ENCODE peak calls at places on chromosomes 16 and 17, in eight cellular contexts. B is left cardiac atrium; N is activated naive CD4-positive, alpha-beta T cell; Q is MCF 10A; U is effector CD8-positive, alpha-beta T cell; V is heart left ventricle; D is 8988T; M is neural progenitor cell. E is an unnamed sample.

GRCh38 chr16:87173294-87173883 is 143.8 kb downstream of the C16orf95 start:
- DNase-seq in B (no peak), N (no peak), Q (no peak), U (no peak), V (no peak), D (no peak), M (no peak), E (no peak)

GRCh38 chr17:14871921-14872320 is 393.2 kb downstream of the PMP22 start:
- DNase-seq in B (no peak), N (no peak), Q (peak), U (no peak), V (no peak), D (no peak), M (no peak), E (no peak)

GRCh38 chr17:38706625-38707298 is 1.7 kb downstream of the MLLT6 start:
- DNase-seq in B (peak), N (no peak), Q (peak), U (peak), V (no peak), D (no peak), M (peak), E (peak)

GRCh38 chr17:48593840-48594411 is 347 bp upstream of the HOXB5 start:
- DNase-seq in B (peak), N (peak), Q (peak), U (peak), V (peak), D (peak), M (peak), E (peak)

GRCh38 chr17:27496501-27496943 is 40.3 kb downstream of the KSR1 start:
- DNase-seq in B (no peak), N (no peak), Q (no peak), U (no peak), V (no peak), D (no peak), M (peak), E (no peak)

GRCh38 chr16:30122621-30123160 is 329 bp downstream of the MAPK3 start:
- DNase-seq in B (no peak), N (no peak), Q (no peak), U (no peak), V (peak), D (no peak), M (peak), E (no peak)

GRCh38 chr16:87757841-87758426 is 7.9 kb downstream of the KLHDC4 start:
- DNase-seq in B (no peak), N (no peak), Q (peak), U (no peak), V (no peak), D (no peak), M (no peak), E (no peak)

GRCh38 chr16:74078877-74079586 is 217.6 kb upstream of the PSMD7 start:
- DNase-seq in B (no peak), N (no peak), Q (no peak), U (no peak), V (no peak), D (no peak), M (no peak), E (no peak)

GRCh38 chr17:31830971-31831755 is 27.9 kb downstream of the COPRS start:
- DNase-seq in B (no peak), N (no peak), Q (no peak), U (no peak), V (no peak), D (no peak), M (no peak), E (no peak)

GRCh38 chr17:6544770-6545169 is 11.6 kb downstream of the PITPNM3 start:
- DNase-seq in B (no peak), N (no peak), Q (no peak), U (no peak), V (no peak), D (no peak), M (peak), E (no peak)

GRCh38 chr17:12985431-12986285 is 32.2 kb downstream of the ELAC2 start:
- DNase-seq in B (no peak), N (no peak), Q (no peak), U (no peak), V (peak), D (no peak), M (no peak), E (no peak)

GRCh38 chr17:38705803-38706624 is 941 bp downstream of the MLLT6 start:
- DNase-seq in B (peak), N (peak), Q (peak), U (peak), V (peak), D (peak), M (peak), E (no peak)

GRCh38 chr17:5118219-5118618 is 2.4 kb downstream of the USP6 start:
- DNase-seq in B (no peak), N (no peak), Q (no peak), U (no peak), V (no peak), D (no peak), M (no peak), E (no peak)

GRCh38 chr16:58510097-58510775 is 5.1 kb upstream of the SETD6 start:
- DNase-seq in B (peak), N (no peak), Q (no peak), U (no peak), V (no peak), D (no peak), M (no peak), E (no peak)

GRCh38 chr16:7086842-7087616 is 245.6 kb upstream of the RBFOX1 start:
- DNase-seq in B (peak), N (no peak), Q (no peak), U (no peak), V (peak), D (no peak), M (peak), E (no peak)